ENCODE peak calls at places on chromosomes 4 and X, in six cellular contexts. I, J, A, P, S and R are unnamed samples.

GRCh38 chrX:2828404-2829065 is at the start of gene GYG2:
- DNase-seq in P (no peak), S (peak; percentile 59), A (peak; percentile 62), J (no peak), I (no peak), R (no peak)

GRCh38 chr4:169272265-169272886 is 1.6 kb upstream of the SH3RF1 start:
- DNase-seq in S (peak; percentile 61), P (peak; percentile 61), J (no peak), A (no peak), I (peak; percentile 82), R (peak; percentile 50)

GRCh38 chr4:73723029-73723428 is 17.3 kb upstream of the CXCL8 start:
- DNase-seq in J (no peak), I (no peak), S (no peak), A (no peak), P (peak; percentile 74), R (no peak)

GRCh38 chrX:22627576-22627975 is 354.9 kb downstream of the CBLL2 start:
- DNase-seq in S (no peak), A (no peak), P (no peak), I (no peak), J (no peak), R (no peak)

GRCh38 chr4:4981827-4982226 is 37.4 kb downstream of the CYTL1 start:
- DNase-seq in S (no peak), J (no peak), A (no peak), I (no peak), P (no peak), R (no peak)

GRCh38 chr4:176656108-176656507 is 136.6 kb downstream of the VEGFC start:
- DNase-seq in I (no peak), J (no peak), S (peak; percentile 63), A (no peak), P (no peak), R (no peak)

GRCh38 chr4:149008415-149009025 is 566.3 kb upstream of the NR3C2 start:
- DNase-seq in S (no peak), P (no peak), A (no peak), J (no peak), I (no peak), R (no peak)

GRCh38 chr4:19693949-19694597 is 557.6 kb upstream of the SLIT2 start:
- DNase-seq in I (no peak), J (no peak), S (peak; percentile 39), P (no peak), A (no peak), R (no peak)

GRCh38 chrX:96181571-96181970 is 503.1 kb upstream of the DIAPH2 start:
- DNase-seq in S (no peak), A (no peak), P (no peak), J (no peak), I (no peak), R (no peak)

GRCh38 chr4:168800926-168801325 is 209.1 kb downstream of the CBR4 start:
- DNase-seq in A (no peak), I (no peak), S (no peak), P (no peak), J (no peak), R (no peak)

GRCh38 chr4:158268553-158268952 is 58.3 kb downstream of the TMEM144 start:
- DNase-seq in J (no peak), I (no peak), A (no peak), S (no peak), P (no peak), R (no peak)
- TF ChIP-seq CTCF in J (no peak), I (peak; percentile 44), A (no peak), S (peak; percentile 21), P (no peak), R (no peak)

DNA sequence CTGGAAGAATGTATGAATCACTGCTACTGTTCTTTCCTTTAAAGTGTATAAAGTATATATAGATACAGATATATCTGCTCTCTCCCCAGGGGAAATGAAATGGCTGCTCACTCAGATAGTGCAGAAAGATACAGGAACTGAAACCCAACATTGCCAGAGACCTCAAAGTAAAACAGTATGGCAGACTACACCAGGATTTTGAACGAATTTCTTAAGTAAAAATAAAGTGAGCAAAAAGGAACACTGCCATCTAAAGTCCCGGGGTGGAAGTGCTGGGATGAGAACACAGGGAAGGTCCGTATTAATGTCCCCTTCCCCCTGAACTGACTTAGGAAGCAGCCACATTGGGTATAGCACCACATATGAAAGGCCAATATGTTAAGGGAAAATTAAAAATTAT is 93.4 kb downstream of the TMA16 start:
- DNase-seq in I (no peak), S (no peak), P (peak; percentile 1), A (no peak), J (peak; percentile 4), R (peak; percentile 14)
- TF ChIP-seq CTCF in I (peak; percentile 32), S (no peak), P (no peak), A (no peak), J (no peak), R (peak; percentile 34)

DNA sequence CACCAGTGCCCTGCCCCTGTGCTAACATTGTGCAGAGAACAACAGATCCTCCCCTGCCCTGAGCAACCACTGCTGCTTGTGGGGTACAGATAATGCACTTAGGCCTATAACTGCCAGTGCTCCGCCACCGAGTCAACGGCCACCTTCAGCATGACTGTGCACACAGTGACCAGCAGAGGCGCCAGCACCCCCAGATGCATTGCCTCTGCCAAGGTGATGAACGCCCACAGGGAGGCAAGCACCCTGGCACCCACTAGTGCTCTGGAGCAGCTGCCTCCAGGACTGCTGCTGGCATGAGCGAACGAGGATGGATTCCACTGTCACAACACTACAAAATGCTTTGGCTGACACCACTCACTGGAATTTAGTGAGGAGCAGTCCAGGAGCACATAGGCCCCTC is 38.2 kb downstream of the SPIN2B start:
- DNase-seq in S (no peak), J (no peak), A (no peak), P (no peak), I (no peak), R (no peak)
- TF ChIP-seq CTCF in S (no peak), J (no peak), A (no peak), P (no peak), I (no peak), R (no peak)

GRCh38 chr4:120286813-120287212 is 220.2 kb upstream of the MAD2L1 start:
- DNase-seq in P (no peak), S (no peak), I (no peak), A (no peak), J (no peak), R (no peak)
- TF ChIP-seq CTCF in P (peak; percentile 21), S (no peak), I (no peak), A (peak; percentile 30), J (no peak), R (no peak)

GRCh38 chr4:121306932-121307331 is 73.9 kb downstream of the QRFPR start:
- DNase-seq in J (no peak), A (no peak), S (no peak), P (peak; percentile 5), I (no peak), R (no peak)

GRCh38 chr4:121308828-121309227 is 72.0 kb downstream of the QRFPR start:
- DNase-seq in J (no peak), P (no peak), I (no peak), A (no peak), S (no peak), R (no peak)

GRCh38 chr4:121304843-121305348 is 75.9 kb downstream of the QRFPR start:
- DNase-seq in J (no peak), I (no peak), A (no peak), S (no peak), P (no peak), R (no peak)

GRCh38 chr4:121308328-121308663 is 72.5 kb downstream of the QRFPR start:
- DNase-seq in P (peak; percentile 30), S (peak; percentile 3), I (peak; percentile 9), A (no peak), J (no peak), R (no peak)

GRCh38 chr4:121307441-121308327 is 73.1 kb downstream of the QRFPR start:
- DNase-seq in J (peak; percentile 69), P (peak; percentile 94), S (peak; percentile 69), A (no peak), I (peak; percentile 43), R (peak; percentile 56)
- TF ChIP-seq CTCF in J (peak; percentile 93), P (peak; percentile 85), S (peak; percentile 89), A (peak; percentile 38), I (peak; percentile 85), R (peak; percentile 72)

GRCh38 chr4:151921371-151921770 is 160.6 kb upstream of the GATB start:
- DNase-seq in J (no peak), A (no peak), S (peak; percentile 6), P (peak; percentile 12), I (peak; percentile 62), R (no peak)
- TF ChIP-seq CTCF in J (no peak), A (no peak), S (no peak), P (no peak), I (no peak), R (no peak)